ENCODE peak calls at places on chromosomes 16 and 17, in six cellular contexts. L is breast epithelium, P is upper lobe of left lung, Y is HCT116, A is SK-N-SH, K is vagina. S is an unnamed sample. For H3K9me3, the result is how much of the 10 kb centered on the place peaks cover.

GRCh38 chr17:354651-355556 is 2.3 kb upstream of the RPH3AL start:
- DNase-seq in A (no peak), L (no peak), Y (no peak), K (no peak), P (peak), S (no peak)

GRCh38 chr17:42282478-42283080 is 5.7 kb upstream of the STAT5A start:
- DNase-seq in L (no peak), Y (no peak), P (peak), A (peak), K (no peak), S (peak)

GRCh38 chr16:67858448-67858993 is 11.0 kb upstream of the CENPT start:
- DNase-seq in P (no peak), Y (no peak), K (no peak), L (no peak), A (no peak), S (no peak)

GRCh38 chr17:71936977-71937376 is 183.8 kb upstream of the SOX9 start:
- DNase-seq in A (no peak), P (no peak), L (no peak), Y (peak), K (no peak), S (no peak)

GRCh38 chr16:22270525-22270924 is 26.7 kb upstream of the POLR3E start:
- DNase-seq in K (no peak), Y (no peak), A (no peak), L (no peak), P (no peak), S (no peak)

GRCh38 chr16:17354121-17354750 is 116.5 kb downstream of the XYLT1 start:
- DNase-seq in Y (no peak), K (no peak), L (no peak), A (peak), P (no peak), S (no peak)

GRCh38 chr16:53282975-53283946 is 151.0 kb upstream of the RBL2 start:
- DNase-seq in L (no peak), K (no peak), P (no peak), Y (peak), A (peak), S (no peak)

GRCh38 chr16:1940273-1941161 is 2.5 kb downstream of the MSRB1 start:
- DNase-seq in A (no peak), P (no peak), L (no peak), K (no peak), Y (no peak), S (no peak)

GRCh38 chr17:20092292-20092867 is 83.2 kb downstream of the SPECC1 start:
- DNase-seq in Y (no peak), A (no peak), P (no peak), K (peak), L (no peak), S (no peak)

GRCh38 chr17:73541111-73541510 is 103.1 kb downstream of the SDK2 start:
- DNase-seq in L (no peak), P (no peak), K (no peak), Y (no peak), A (no peak), S (no peak)

GRCh38 chr16:86074651-86075487 is 175.9 kb downstream of the IRF8 start:
- DNase-seq in Y (no peak), A (no peak), L (peak), K (no peak), P (no peak), S (no peak)

GRCh38 chr16:8402981-8403853 is 187.1 kb downstream of the TMEM114 start:
- DNase-seq in K (no peak), L (no peak), P (no peak), A (no peak), Y (no peak), S (no peak)

GRCh38 chr17:2214047-2214717 is 89.4 kb downstream of the SMG6 start:
- DNase-seq in A (no peak), P (peak), K (no peak), Y (no peak), L (no peak), S (no peak)

GRCh38 chr17:52495646-52496045 is 337.1 kb upstream of the CA10 start:
- DNase-seq in L (no peak), A (no peak), K (no peak), P (no peak), Y (no peak), S (no peak)

GRCh38 chr16:52099382-52099781 is 447.6 kb downstream of the TOX3 start:
- DNase-seq in L (no peak), A (no peak), P (no peak), K (no peak), Y (no peak), S (no peak)

GRCh38 chr16:67445913-67446907 is 15.3 kb downstream of the HSD11B2 start:
- DNase-seq in L (no peak), A (peak), P (no peak), Y (no peak), K (no peak), S (peak)

GRCh38 chr17:550041-550398 is 164.6 kb downstream of the VPS53 start:
- DNase-seq in L (no peak), K (no peak), A (no peak), P (no peak), Y (no peak), S (no peak)

GRCh38 chr16:49473773-49474172 is 100.2 kb downstream of the C16orf78 start:
- DNase-seq in L (no peak), A (no peak), K (no peak), Y (no peak), P (peak), S (peak)

GRCh38 chr16:27449434-27450188 is 47.6 kb downstream of the IL21R start:
- DNase-seq in L (no peak), P (peak), A (no peak), Y (no peak), K (no peak), S (peak)

GRCh38 chr17:7560172-7561027 is 1.3 kb upstream of the SENP3 start:
- DNase-seq in K (peak), L (peak), A (peak), P (peak), Y (no peak), S (peak)

GRCh38 chr16:58001781-58002410 is 689 bp downstream of the USB1 start:
- DNase-seq in P (no peak), A (no peak), Y (no peak), K (no peak), L (no peak), S (no peak)

GRCh38 chr17:27381007-27381501 is 75.2 kb upstream of the KSR1 start:
- DNase-seq in A (peak), P (peak), Y (peak), K (no peak), L (no peak), S (peak)

GRCh38 chr16:11232852-11233726 is 22.9 kb downstream of the SOCS1 start:
- DNase-seq in P (peak), A (no peak), K (no peak), L (no peak), Y (no peak), S (peak)

GRCh38 chr16:53872248-53873221 is 168.6 kb downstream of the FTO start:
- DNase-seq in A (no peak), P (no peak), Y (no peak), L (no peak), K (no peak), S (no peak)

GRCh38 chr17:31418773-31419350 is 27.4 kb downstream of the RAB11FIP4 start:
- DNase-seq in A (no peak), K (no peak), P (no peak), L (no peak), Y (no peak), S (no peak)

GRCh38 chr16:23597003-23597756 is 1.1 kb upstream of the NDUFAB1 start:
- DNase-seq in A (peak), P (no peak), K (no peak), Y (peak), L (no peak), S (no peak)

GRCh38 chr17:70810609-70811008 is 641.3 kb downstream of the KCNJ2 start:
- DNase-seq in K (no peak), A (no peak), Y (no peak), P (no peak), L (no peak), S (no peak)

GRCh38 chr17:2067559-2067958 is 12.7 kb downstream of the HIC1 start:
- DNase-seq in L (no peak), P (no peak), Y (no peak), K (no peak), A (no peak), S (no peak)

GRCh38 chr16:30382398-30383015 is at the start of gene SEPTIN1:
- DNase-seq in A (no peak), L (no peak), Y (no peak), P (no peak), K (no peak), S (no peak)

GRCh38 chr16:17246974-17247718 is 223.6 kb downstream of the XYLT1 start:
- DNase-seq in K (no peak), P (no peak), A (no peak), L (no peak), Y (no peak), S (peak)

GRCh38 chr16:3311496-3311895 is 6.2 kb downstream of the ZNF75A start:
- DNase-seq in Y (no peak), P (no peak), K (no peak), L (no peak), A (no peak), S (no peak)

GRCh38 chr16:3321802-3322201 is 16.5 kb downstream of the ZNF75A start:
- DNase-seq in K (no peak), A (no peak), Y (no peak), L (no peak), P (no peak), S (no peak)

GRCh38 chr16:3317315-3317999 is 12.2 kb downstream of the ZNF75A start:
- DNase-seq in A (no peak), P (no peak), Y (no peak), K (no peak), L (no peak), S (no peak)
- H3K9me3 ChIP-seq in A (under half), P (half or more), Y (under half), K (half or more), L (half or more), S (half or more)

GRCh38 chr16:80862153-80862552 is 57.8 kb upstream of the CDYL2 start:
- DNase-seq in K (no peak), P (no peak), A (no peak), L (no peak), Y (no peak), S (no peak)
- TF ChIP-seq POLR2AphosphoS5 in K (no peak), P (no peak), A (no peak), L (no peak), Y (no peak), S (no peak)

GRCh38 chr16:12317856-12318591 is 341.5 kb downstream of the SNX29 start:
- DNase-seq in L (no peak), K (no peak), Y (no peak), P (no peak), A (no peak), S (no peak)
- H3K9me3 ChIP-seq in L (under half), K (under half), Y (under half), P (under half), A (under half), S (under half)

GRCh38 chr16:78278047-78278446 is 178.6 kb downstream of the WWOX start:
- DNase-seq in K (no peak), L (no peak), A (no peak), Y (no peak), P (no peak), S (no peak)
- TF ChIP-seq POLR2AphosphoS5 in K (no peak), L (no peak), A (no peak), Y (no peak), P (no peak), S (no peak)

GRCh38 chr17:83180264-83180995 is 101.0 kb downstream of the METRNL start:
- DNase-seq in K (peak), P (peak), L (peak), A (no peak), Y (no peak), S (no peak)
- H3K9me3 ChIP-seq in K (under half), P (under half), L (under half), A (under half), Y (under half), S (under half)

DNA sequence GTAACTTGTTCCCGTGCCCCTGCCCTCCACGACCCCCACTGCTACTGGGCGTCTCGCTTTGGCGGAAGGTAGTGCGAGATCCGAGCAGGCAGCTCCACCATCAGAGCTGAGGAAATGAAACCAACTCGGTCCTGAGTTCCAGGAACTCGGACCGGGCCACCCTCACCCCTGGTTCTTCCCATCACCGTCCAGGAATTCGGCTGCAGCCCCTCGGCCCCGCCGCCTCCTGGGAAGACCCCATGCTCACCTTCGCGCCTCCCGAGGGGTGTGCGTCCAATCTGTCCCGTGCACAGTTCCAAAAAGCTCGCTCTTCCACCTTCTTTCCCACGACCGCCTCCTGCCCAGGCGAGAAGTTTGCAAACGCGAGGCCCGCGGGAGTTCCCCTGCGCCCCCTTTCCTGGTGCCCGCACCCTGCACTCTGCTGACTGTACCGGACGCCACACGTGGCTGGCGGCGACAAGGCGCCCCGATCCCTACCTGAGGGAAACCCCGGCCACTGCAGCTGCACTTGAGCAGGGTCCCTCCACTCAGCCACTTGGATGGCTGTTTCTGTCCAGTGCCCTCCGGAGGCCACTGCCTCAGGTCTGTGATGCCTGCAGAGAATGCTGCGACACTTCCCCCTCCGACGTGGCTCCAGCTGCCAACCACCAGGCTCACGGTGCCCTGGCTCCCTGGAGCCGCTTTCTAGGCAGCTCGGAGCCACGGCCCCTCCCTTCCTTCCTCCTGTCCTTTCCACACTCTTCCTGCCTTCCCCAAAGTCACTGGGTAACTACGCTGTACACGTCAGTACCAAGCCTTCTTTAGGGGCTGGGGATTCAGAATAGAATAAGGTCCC is at the start of gene MLKL:
- DNase-seq in A (peak), K (no peak), Y (peak), P (peak), L (no peak), S (peak)
- TF ChIP-seq POLR2AphosphoS5 in A (no peak), K (no peak), Y (peak), P (peak), L (no peak), S (peak)

DNA sequence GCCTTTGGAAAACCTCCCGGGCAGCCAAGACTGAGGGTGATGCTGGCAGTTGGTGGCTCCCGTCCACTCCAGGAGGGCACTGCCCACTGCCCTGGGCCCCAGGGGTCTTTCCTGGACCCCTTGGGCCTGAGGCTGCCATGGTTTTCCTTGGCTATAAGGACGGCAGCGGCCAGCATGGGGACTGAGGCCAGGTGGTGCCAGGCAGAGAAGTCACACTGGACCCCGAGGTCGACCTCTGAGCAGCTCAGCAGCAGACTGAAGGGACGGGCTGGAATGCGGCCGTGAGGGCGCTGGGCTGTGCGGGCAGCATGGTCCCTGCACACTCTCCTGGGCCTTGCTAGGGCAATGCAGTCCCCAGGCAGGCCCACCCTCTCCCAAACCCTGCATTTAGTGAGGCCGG is 55.6 kb upstream of the GNG13 start:
- DNase-seq in P (no peak), Y (no peak), A (no peak), K (no peak), L (no peak), S (no peak)
- H3K9me3 ChIP-seq in P (under half), Y (under half), A (under half), K (under half), L (under half), S (under half)

DNA sequence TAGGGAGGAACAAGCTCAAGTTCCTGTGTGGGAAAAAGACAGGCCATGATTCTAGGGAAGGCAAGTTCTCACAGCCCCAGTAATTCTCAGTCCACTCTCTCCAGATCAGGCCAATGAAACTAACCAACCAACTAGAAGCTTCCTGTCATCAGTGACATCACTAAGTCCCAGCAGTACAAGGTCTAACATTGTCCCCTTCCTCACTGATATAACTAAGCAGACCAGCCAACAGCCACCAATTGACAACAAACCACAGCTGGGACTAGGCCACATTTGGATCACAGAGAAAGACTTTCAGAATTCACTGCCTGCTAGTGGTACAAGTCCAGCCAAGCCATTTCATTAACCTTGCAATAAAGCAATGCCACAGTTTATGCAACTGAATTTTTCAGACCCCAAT is 94.0 kb downstream of the CACNG1 start:
- DNase-seq in K (no peak), P (no peak), A (no peak), L (no peak), Y (no peak), S (no peak)
- TF ChIP-seq POLR2AphosphoS5 in K (no peak), P (no peak), A (no peak), L (no peak), Y (no peak), S (no peak)

DNA sequence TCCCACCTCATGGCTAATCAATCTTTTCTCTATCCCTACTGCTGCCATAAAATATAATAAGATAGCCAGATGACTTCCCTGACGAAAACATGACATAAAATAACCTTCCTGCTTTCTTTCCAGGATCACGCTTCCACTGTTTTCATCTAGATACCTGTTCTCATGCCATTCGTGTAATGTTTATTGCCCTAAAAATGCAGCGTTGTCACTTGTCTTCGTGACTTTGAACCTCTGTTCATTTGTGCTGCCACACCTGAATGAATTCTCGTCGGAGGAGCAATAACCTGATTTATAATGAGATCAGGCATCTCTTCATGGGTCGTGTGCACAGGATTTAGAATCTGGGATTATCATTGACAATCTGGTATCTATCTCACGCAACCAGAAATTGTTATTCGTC is 1401.9 kb downstream of the CDH11 start:
- DNase-seq in Y (no peak), P (no peak), K (no peak), A (no peak), L (no peak), S (no peak)
- H3K9me3 ChIP-seq in Y (under half), P (under half), K (under half), A (under half), L (under half), S (under half)

DNA sequence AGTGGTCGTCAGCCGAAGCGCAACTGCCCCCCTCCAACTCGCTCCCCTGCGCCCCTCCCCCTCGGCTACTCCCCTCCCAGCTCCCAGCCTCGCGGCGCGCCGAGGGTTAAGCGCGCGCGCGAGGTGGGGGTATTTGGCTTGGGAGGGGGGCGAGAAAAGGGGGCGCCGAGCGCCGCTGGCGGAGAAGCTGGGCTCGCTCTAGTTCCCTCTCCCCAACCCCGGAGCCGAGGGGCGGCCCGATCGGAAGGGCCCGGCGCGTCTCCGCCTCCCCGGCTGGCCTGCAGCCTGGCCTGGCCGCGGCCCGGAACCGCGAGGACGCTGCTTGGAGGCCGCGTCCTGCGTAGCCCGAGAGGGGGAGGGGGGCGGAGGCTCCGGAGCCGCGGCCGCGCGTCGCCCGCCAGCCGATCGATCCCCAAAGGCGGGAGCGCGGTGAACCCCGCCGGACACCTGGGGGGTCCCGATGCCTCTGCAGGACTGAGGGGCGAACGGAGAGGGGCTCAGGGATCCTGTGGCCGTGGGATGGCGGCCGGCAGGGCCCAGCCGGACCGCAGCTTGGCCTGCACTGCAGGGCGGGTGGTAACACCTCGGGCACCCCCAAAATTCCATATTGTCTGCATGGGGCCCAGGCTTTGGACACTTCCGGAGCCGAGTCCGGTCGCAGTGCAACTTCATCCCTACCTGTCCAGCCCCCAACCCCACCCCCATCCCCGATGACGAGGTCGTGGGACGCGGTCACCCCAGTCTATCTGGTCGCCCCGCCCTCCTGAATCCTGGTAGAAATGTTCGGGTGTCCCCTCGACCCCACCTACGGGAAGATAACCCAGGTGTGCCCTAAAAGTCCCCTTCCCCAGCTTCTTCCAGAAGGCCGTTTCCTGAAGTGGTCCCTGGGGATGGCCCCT is 4.9 kb upstream of the CBX4 start:
- DNase-seq in K (no peak), P (no peak), L (no peak), A (peak), Y (no peak), S (peak)
- TF ChIP-seq POLR2AphosphoS5 in K (no peak), P (peak), L (no peak), A (no peak), Y (no peak), S (peak)